ENCODE peak calls at places on chromosomes 12 and 14, in nine cellular contexts. One of them, this sample, is unnamed. For H3K27me3, the result is how much of the 10 kb centered on the place peaks cover.

GRCh38 chr12:16112151-16112550 is 165.3 kb downstream of the SLC15A5 start:
- DNase-seq in neuronal stem cell: no peak
- DNase-seq in aorta: no peak
- DNase-seq in naive thymus-derived CD4-positive, alpha-beta T cell: no peak
- DNase-seq in pancreas: no peak
- DNase-seq in cardiac muscle cell: no peak
- DNase-seq in right cardiac atrium: no peak
- DNase-seq in GM23338: peak
- DNase-seq in AG04450: no peak
- DNase-seq in this sample: no peak

GRCh38 chr12:49902399-49903350 is 1.0 kb downstream of the FAIM2 start:
- DNase-seq in neuronal stem cell: peak
- DNase-seq in aorta: peak
- DNase-seq in naive thymus-derived CD4-positive, alpha-beta T cell: no peak
- DNase-seq in pancreas: no peak
- DNase-seq in cardiac muscle cell: no peak
- DNase-seq in right cardiac atrium: peak
- DNase-seq in GM23338: peak
- DNase-seq in AG04450: no peak
- DNase-seq in this sample: no peak

GRCh38 chr12:104727866-104728449 is 230.1 kb downstream of the SLC41A2 start:
- DNase-seq in neuronal stem cell: no peak
- DNase-seq in aorta: peak
- DNase-seq in naive thymus-derived CD4-positive, alpha-beta T cell: no peak
- DNase-seq in pancreas: no peak
- DNase-seq in cardiac muscle cell: peak
- DNase-seq in right cardiac atrium: no peak
- DNase-seq in GM23338: no peak
- DNase-seq in AG04450: no peak
- DNase-seq in this sample: no peak

GRCh38 chr12:501722-502447 is 42.1 kb downstream of the B4GALNT3 start:
- DNase-seq in neuronal stem cell: no peak
- DNase-seq in aorta: no peak
- DNase-seq in naive thymus-derived CD4-positive, alpha-beta T cell: no peak
- DNase-seq in pancreas: no peak
- DNase-seq in cardiac muscle cell: no peak
- DNase-seq in right cardiac atrium: no peak
- DNase-seq in GM23338: no peak
- DNase-seq in AG04450: no peak
- DNase-seq in this sample: no peak

GRCh38 chr14:20454359-20454644 is 310 bp downstream of the OSGEP start:
- DNase-seq in neuronal stem cell: no peak
- DNase-seq in aorta: peak
- DNase-seq in naive thymus-derived CD4-positive, alpha-beta T cell: peak
- DNase-seq in pancreas: no peak
- DNase-seq in cardiac muscle cell: no peak
- DNase-seq in right cardiac atrium: no peak
- DNase-seq in GM23338: no peak
- DNase-seq in AG04450: no peak
- DNase-seq in this sample: no peak

GRCh38 chr14:101358726-101359125 is 202.6 kb upstream of the DIO3 start:
- DNase-seq in neuronal stem cell: no peak
- DNase-seq in aorta: peak
- DNase-seq in naive thymus-derived CD4-positive, alpha-beta T cell: no peak
- DNase-seq in pancreas: no peak
- DNase-seq in cardiac muscle cell: no peak
- DNase-seq in right cardiac atrium: no peak
- DNase-seq in GM23338: no peak
- DNase-seq in AG04450: no peak
- DNase-seq in this sample: no peak

GRCh38 chr12:65948320-65949008 is 124.2 kb downstream of the HMGA2 start:
- DNase-seq in neuronal stem cell: no peak
- DNase-seq in aorta: peak
- DNase-seq in naive thymus-derived CD4-positive, alpha-beta T cell: no peak
- DNase-seq in pancreas: peak
- DNase-seq in cardiac muscle cell: peak
- DNase-seq in right cardiac atrium: peak
- DNase-seq in GM23338: no peak
- DNase-seq in AG04450: peak
- DNase-seq in this sample: peak

GRCh38 chr12:63905523-63905922 is 61.0 kb downstream of the SRGAP1 start:
- DNase-seq in neuronal stem cell: no peak
- DNase-seq in aorta: no peak
- DNase-seq in naive thymus-derived CD4-positive, alpha-beta T cell: no peak
- DNase-seq in pancreas: no peak
- DNase-seq in cardiac muscle cell: no peak
- DNase-seq in right cardiac atrium: no peak
- DNase-seq in GM23338: no peak
- DNase-seq in AG04450: no peak
- DNase-seq in this sample: no peak

GRCh38 chr14:101121399-101122113 is 218.0 kb upstream of the RTL1 start:
- DNase-seq in neuronal stem cell: no peak
- DNase-seq in aorta: no peak
- DNase-seq in naive thymus-derived CD4-positive, alpha-beta T cell: no peak
- DNase-seq in pancreas: no peak
- DNase-seq in cardiac muscle cell: no peak
- DNase-seq in right cardiac atrium: no peak
- DNase-seq in GM23338: no peak
- DNase-seq in AG04450: no peak
- DNase-seq in this sample: no peak

GRCh38 chr14:68255697-68256178 is 436.2 kb downstream of the RAD51B start:
- DNase-seq in neuronal stem cell: no peak
- DNase-seq in aorta: no peak
- DNase-seq in naive thymus-derived CD4-positive, alpha-beta T cell: no peak
- DNase-seq in pancreas: no peak
- DNase-seq in cardiac muscle cell: no peak
- DNase-seq in right cardiac atrium: no peak
- DNase-seq in GM23338: no peak
- DNase-seq in AG04450: peak
- DNase-seq in this sample: no peak

GRCh38 chr14:77037886-77038511 is 9.5 kb upstream of the IRF2BPL start:
- DNase-seq in neuronal stem cell: no peak
- DNase-seq in aorta: peak
- DNase-seq in naive thymus-derived CD4-positive, alpha-beta T cell: no peak
- DNase-seq in pancreas: peak
- DNase-seq in cardiac muscle cell: peak
- DNase-seq in right cardiac atrium: no peak
- DNase-seq in GM23338: peak
- DNase-seq in AG04450: no peak
- DNase-seq in this sample: no peak

GRCh38 chr14:97866664-97867063 is 1069.5 kb downstream of the VRK1 start:
- DNase-seq in neuronal stem cell: no peak
- DNase-seq in aorta: no peak
- DNase-seq in naive thymus-derived CD4-positive, alpha-beta T cell: no peak
- DNase-seq in pancreas: no peak
- DNase-seq in cardiac muscle cell: no peak
- DNase-seq in right cardiac atrium: no peak
- DNase-seq in GM23338: peak
- DNase-seq in AG04450: no peak
- DNase-seq in this sample: no peak

GRCh38 chr14:56390859-56391258 is 188.7 kb upstream of the TMEM260 start:
- DNase-seq in neuronal stem cell: no peak
- DNase-seq in aorta: no peak
- DNase-seq in naive thymus-derived CD4-positive, alpha-beta T cell: no peak
- DNase-seq in pancreas: no peak
- DNase-seq in cardiac muscle cell: no peak
- DNase-seq in right cardiac atrium: no peak
- DNase-seq in GM23338: peak
- DNase-seq in AG04450: no peak
- DNase-seq in this sample: no peak

GRCh38 chr12:47124451-47124850 is 44.7 kb upstream of the AMIGO2 start:
- DNase-seq in neuronal stem cell: no peak
- DNase-seq in aorta: no peak
- DNase-seq in naive thymus-derived CD4-positive, alpha-beta T cell: no peak
- DNase-seq in pancreas: no peak
- DNase-seq in cardiac muscle cell: peak
- DNase-seq in right cardiac atrium: no peak
- DNase-seq in GM23338: no peak
- DNase-seq in AG04450: no peak
- DNase-seq in this sample: no peak

GRCh38 chr12:120488057-120488660 is 7.8 kb upstream of the DYNLL1 start:
- DNase-seq in neuronal stem cell: no peak
- DNase-seq in aorta: no peak
- DNase-seq in naive thymus-derived CD4-positive, alpha-beta T cell: no peak
- DNase-seq in pancreas: no peak
- DNase-seq in cardiac muscle cell: peak
- DNase-seq in right cardiac atrium: no peak
- DNase-seq in GM23338: no peak
- DNase-seq in AG04450: no peak
- DNase-seq in this sample: no peak

GRCh38 chr14:39351708-39352107 is 80.5 kb downstream of the FBXO33 start:
- DNase-seq in neuronal stem cell: no peak
- DNase-seq in aorta: no peak
- DNase-seq in naive thymus-derived CD4-positive, alpha-beta T cell: no peak
- DNase-seq in pancreas: no peak
- DNase-seq in cardiac muscle cell: peak
- DNase-seq in right cardiac atrium: no peak
- DNase-seq in GM23338: no peak
- DNase-seq in AG04450: no peak
- DNase-seq in this sample: no peak

GRCh38 chr12:49635656-49636055 is 12.3 kb downstream of the PRPF40B start:
- DNase-seq in neuronal stem cell: no peak
- DNase-seq in aorta: no peak
- DNase-seq in naive thymus-derived CD4-positive, alpha-beta T cell: no peak
- DNase-seq in pancreas: no peak
- DNase-seq in cardiac muscle cell: no peak
- DNase-seq in right cardiac atrium: no peak
- DNase-seq in GM23338: no peak
- DNase-seq in AG04450: no peak
- DNase-seq in this sample: no peak

GRCh38 chr12:112985655-112986290 is 7.5 kb downstream of the OAS2 start:
- DNase-seq in neuronal stem cell: no peak
- DNase-seq in aorta: no peak
- DNase-seq in naive thymus-derived CD4-positive, alpha-beta T cell: no peak
- DNase-seq in pancreas: no peak
- DNase-seq in cardiac muscle cell: no peak
- DNase-seq in right cardiac atrium: no peak
- DNase-seq in GM23338: no peak
- DNase-seq in AG04450: no peak
- DNase-seq in this sample: no peak

GRCh38 chr14:84442481-84442880 is 1087.5 kb upstream of the FLRT2 start:
- DNase-seq in neuronal stem cell: no peak
- DNase-seq in aorta: no peak
- DNase-seq in naive thymus-derived CD4-positive, alpha-beta T cell: no peak
- DNase-seq in pancreas: no peak
- DNase-seq in cardiac muscle cell: peak
- DNase-seq in right cardiac atrium: no peak
- DNase-seq in GM23338: no peak
- DNase-seq in AG04450: no peak
- DNase-seq in this sample: no peak

GRCh38 chr12:108119974-108120862 is 8.9 kb upstream of the WSCD2 start:
- DNase-seq in neuronal stem cell: no peak
- DNase-seq in aorta: no peak
- DNase-seq in naive thymus-derived CD4-positive, alpha-beta T cell: no peak
- DNase-seq in pancreas: no peak
- DNase-seq in cardiac muscle cell: no peak
- DNase-seq in right cardiac atrium: no peak
- DNase-seq in GM23338: no peak
- DNase-seq in AG04450: no peak
- DNase-seq in this sample: no peak

DNA sequence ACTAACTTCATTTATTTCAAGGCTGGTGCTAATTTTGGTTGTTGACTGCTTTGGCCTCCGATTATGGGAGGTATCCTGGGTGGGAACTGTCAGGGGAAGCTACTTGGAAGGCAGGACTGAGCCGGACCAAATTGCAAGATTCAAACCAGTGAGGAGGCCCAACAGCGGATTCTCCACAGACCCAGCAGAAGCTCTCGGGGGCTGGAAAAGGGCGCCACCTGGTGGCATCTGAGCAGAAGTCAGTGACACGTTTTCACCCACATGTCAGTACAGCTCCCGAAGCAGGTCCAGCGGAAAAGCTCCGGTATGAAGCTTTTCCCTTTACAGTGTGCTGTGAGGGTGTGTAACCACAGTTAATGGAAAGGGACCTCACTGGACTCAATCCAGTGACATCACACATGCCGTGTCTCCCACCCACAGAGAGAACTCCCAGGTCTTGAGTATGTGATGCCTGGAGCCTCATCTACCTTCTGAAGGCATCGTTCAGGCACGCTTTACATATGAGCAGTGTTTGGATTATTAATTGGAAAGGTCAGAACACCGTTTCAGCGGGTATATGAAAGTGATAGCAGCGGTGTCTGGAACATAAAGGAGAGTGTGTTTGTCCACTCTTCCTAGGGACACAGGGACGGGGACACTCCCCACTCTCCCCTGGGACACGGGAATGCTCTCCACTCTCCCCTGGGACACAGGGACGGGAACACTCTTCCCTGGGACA is 3.6 kb upstream of the P2RX2 start:
- DNase-seq in neuronal stem cell: peak
- DNase-seq in aorta: peak
- DNase-seq in naive thymus-derived CD4-positive, alpha-beta T cell: peak
- DNase-seq in pancreas: peak
- DNase-seq in cardiac muscle cell: peak
- DNase-seq in right cardiac atrium: peak
- DNase-seq in GM23338: peak
- DNase-seq in AG04450: peak
- DNase-seq in this sample: peak
- H3K27me3 ChIP-seq in neuronal stem cell: under half
- H3K27me3 ChIP-seq in aorta: under half
- H3K27me3 ChIP-seq in naive thymus-derived CD4-positive, alpha-beta T cell: under half
- H3K27me3 ChIP-seq in pancreas: under half
- H3K27me3 ChIP-seq in cardiac muscle cell: half or more
- H3K27me3 ChIP-seq in right cardiac atrium: under half
- H3K27me3 ChIP-seq in GM23338: half or more
- H3K27me3 ChIP-seq in AG04450: half or more
- H3K27me3 ChIP-seq in this sample: half or more

GRCh38 chr12:25197608-25198007 is 2.6 kb downstream of the ETFRF1 start:
- DNase-seq in neuronal stem cell: no peak
- DNase-seq in aorta: no peak
- DNase-seq in naive thymus-derived CD4-positive, alpha-beta T cell: no peak
- DNase-seq in pancreas: no peak
- DNase-seq in cardiac muscle cell: no peak
- DNase-seq in right cardiac atrium: no peak
- DNase-seq in GM23338: no peak
- DNase-seq in AG04450: no peak
- DNase-seq in this sample: no peak
- H3K4me3 ChIP-seq in neuronal stem cell: no peak
- H3K4me3 ChIP-seq in aorta: no peak
- H3K4me3 ChIP-seq in naive thymus-derived CD4-positive, alpha-beta T cell: no peak
- H3K4me3 ChIP-seq in pancreas: no peak
- H3K4me3 ChIP-seq in cardiac muscle cell: no peak
- H3K4me3 ChIP-seq in right cardiac atrium: no peak
- H3K4me3 ChIP-seq in GM23338: no peak
- H3K4me3 ChIP-seq in AG04450: no peak
- H3K4me3 ChIP-seq in this sample: no peak

GRCh38 chr12:132550014-132550802 is 60.2 kb downstream of the LRCOL1 start:
- DNase-seq in neuronal stem cell: peak
- DNase-seq in aorta: no peak
- DNase-seq in naive thymus-derived CD4-positive, alpha-beta T cell: no peak
- DNase-seq in pancreas: no peak
- DNase-seq in cardiac muscle cell: no peak
- DNase-seq in right cardiac atrium: no peak
- DNase-seq in GM23338: peak
- DNase-seq in AG04450: no peak
- DNase-seq in this sample: no peak
- H3K27me3 ChIP-seq in neuronal stem cell: under half
- H3K27me3 ChIP-seq in aorta: under half
- H3K27me3 ChIP-seq in naive thymus-derived CD4-positive, alpha-beta T cell: under half
- H3K27me3 ChIP-seq in pancreas: under half
- H3K27me3 ChIP-seq in cardiac muscle cell: under half
- H3K27me3 ChIP-seq in right cardiac atrium: under half
- H3K27me3 ChIP-seq in GM23338: half or more
- H3K27me3 ChIP-seq in AG04450: under half
- H3K27me3 ChIP-seq in this sample: under half

GRCh38 chr12:70660002-70660604 is 22.9 kb upstream of the PTPRB start:
- DNase-seq in neuronal stem cell: no peak
- DNase-seq in aorta: no peak
- DNase-seq in naive thymus-derived CD4-positive, alpha-beta T cell: no peak
- DNase-seq in pancreas: no peak
- DNase-seq in cardiac muscle cell: no peak
- DNase-seq in right cardiac atrium: no peak
- DNase-seq in GM23338: no peak
- DNase-seq in AG04450: no peak
- DNase-seq in this sample: no peak
- H3K4me3 ChIP-seq in neuronal stem cell: no peak
- H3K4me3 ChIP-seq in aorta: no peak
- H3K4me3 ChIP-seq in naive thymus-derived CD4-positive, alpha-beta T cell: no peak
- H3K4me3 ChIP-seq in pancreas: no peak
- H3K4me3 ChIP-seq in cardiac muscle cell: no peak
- H3K4me3 ChIP-seq in right cardiac atrium: no peak
- H3K4me3 ChIP-seq in GM23338: no peak
- H3K4me3 ChIP-seq in AG04450: no peak
- H3K4me3 ChIP-seq in this sample: no peak